ENCODE peak calls at places on chromosomes 12 and 14, in seven cellular contexts. Q is NCI-H774, K is hypothalamus, S is foreskin keratinocyte, Z is Calu3, G is M059J, C is ELR. B is an unnamed sample.

GRCh38 chr14:99397698-99398097 is 83.0 kb downstream of the SETD3 start:
- DNase-seq in K (no peak), S (no peak), Q (no peak), Z (no peak), G (no peak), C (no peak), B (no peak)

GRCh38 chr14:68291820-68292219 is 472.2 kb downstream of the RAD51B start:
- DNase-seq in G (peak), Z (no peak), K (no peak), S (no peak), Q (no peak), C (no peak), B (no peak)

GRCh38 chr14:67428501-67429031 is 16.6 kb upstream of the PLEK2 start:
- DNase-seq in S (peak), Q (no peak), Z (peak), G (peak), C (peak), K (no peak), B (peak)

GRCh38 chr14:36317650-36318049 is 2.8 kb downstream of the MBIP start:
- DNase-seq in Q (no peak), S (peak), C (peak), Z (no peak), K (no peak), G (peak), B (peak)

GRCh38 chr12:26271889-26272492 is 76.6 kb downstream of the SSPN start:
- DNase-seq in S (peak), C (peak), K (peak), G (peak), Q (no peak), Z (peak), B (no peak)

GRCh38 chr14:84655014-84655413 is 874.9 kb upstream of the FLRT2 start:
- DNase-seq in G (no peak), Q (no peak), K (no peak), S (no peak), C (no peak), Z (no peak), B (no peak)

GRCh38 chr12:123813349-123813748 is 51.2 kb downstream of the DNAH10 start:
- DNase-seq in Q (no peak), Z (no peak), C (peak), S (no peak), K (no peak), G (peak), B (no peak)

GRCh38 chr14:68396411-68396930 is 396.4 kb downstream of the ZFP36L1 start:
- DNase-seq in K (no peak), C (no peak), G (no peak), Q (no peak), S (no peak), Z (no peak), B (no peak)

GRCh38 chr12:115228434-115228833 is 544.5 kb upstream of the TBX3 start:
- DNase-seq in Z (no peak), S (no peak), C (no peak), K (no peak), G (no peak), Q (no peak), B (no peak)

GRCh38 chr12:3897400-3897910 is 24.3 kb upstream of the PARP11 start:
- DNase-seq in Z (no peak), G (no peak), S (no peak), Q (no peak), K (no peak), C (no peak), B (no peak)

GRCh38 chr12:116933101-116933500 is 22.4 kb downstream of the FBXW8 start:
- DNase-seq in G (no peak), Q (no peak), C (no peak), Z (no peak), S (no peak), K (no peak), B (no peak)

GRCh38 chr14:90295870-90296516 is 35.7 kb downstream of the NRDE2 start:
- DNase-seq in Z (no peak), G (no peak), Q (no peak), K (no peak), S (no peak), C (no peak), B (no peak)

GRCh38 chr12:25236190-25236589 is 14.5 kb downstream of the KRAS start:
- DNase-seq in G (peak), Z (no peak), Q (no peak), C (peak), S (no peak), K (no peak), B (no peak)

GRCh38 chr12:79689477-79690155 is 1.1 kb downstream of the PAWR start:
- DNase-seq in K (peak), C (peak), S (no peak), Q (no peak), Z (peak), G (peak), B (peak)

B was measured in RKO.